ENCODE peak calls at places on chromosomes 13 and 19, in six cellular contexts. E, O, H, Y, K and J are unnamed samples.
A peak's percentile ranks its signal among the peaks of the same experiment; 100 is the strongest.

GRCh38 chr19:51514866-51515481 is 13.4 kb upstream of the SIGLEC12 start:
- DNase-seq in E (no peak), Y (peak; percentile 9), O (no peak), H (peak; percentile 1), K (peak; percentile 82), J (no peak)

GRCh38 chr19:40688987-40689338 is 1.5 kb downstream of the NUMBL start:
- DNase-seq in K (no peak), H (no peak), E (no peak), Y (no peak), O (no peak), J (no peak)

GRCh38 chr19:18049390-18049789 is 37.3 kb downstream of the IL12RB1 start:
- DNase-seq in E (no peak), Y (no peak), H (no peak), O (no peak), K (no peak), J (no peak)

GRCh38 chr19:43595605-43595998 is 332 bp downstream of the IRGQ start:
- DNase-seq in K (no peak), E (peak; percentile 20), H (no peak), O (no peak), Y (no peak), J (no peak)

GRCh38 chr19:44777715-44778347 is at the start of gene CBLC:
- DNase-seq in Y (peak; percentile 35), O (no peak), E (no peak), H (no peak), K (peak; percentile 99), J (no peak)

GRCh38 chr19:33673996-33674395 is 52.2 kb downstream of the CHST8 start:
- DNase-seq in O (no peak), E (no peak), Y (no peak), K (no peak), H (no peak), J (no peak)

GRCh38 chr13:30808600-30808999 is 73.3 kb downstream of the ALOX5AP start:
- DNase-seq in O (no peak), H (no peak), Y (no peak), K (no peak), E (no peak), J (no peak)

GRCh38 chr19:41926028-41926860 is 2.0 kb downstream of the ERFL start:
- DNase-seq in O (no peak), K (no peak), Y (no peak), E (no peak), H (no peak), J (no peak)

GRCh38 chr13:91659583-91660415 is 261.4 kb downstream of the GPC5 start:
- DNase-seq in E (no peak), K (no peak), O (no peak), Y (no peak), H (no peak), J (no peak)

GRCh38 chr19:7507884-7508283 is 8.0 kb upstream of the ZNF358 start:
- DNase-seq in E (no peak), O (no peak), Y (no peak), H (no peak), K (peak; percentile 98), J (no peak)

GRCh38 chr19:53813996-53814395 is 10.1 kb downstream of the NLRP12 start:
- DNase-seq in K (no peak), Y (no peak), H (no peak), E (no peak), O (no peak), J (no peak)

GRCh38 chr13:24868874-24869273 is 104.9 kb downstream of the RNF17 start:
- DNase-seq in K (no peak), Y (no peak), O (no peak), E (no peak), H (no peak), J (no peak)

GRCh38 chr19:392375-392970 is 16.5 kb downstream of the C2CD4C start:
- DNase-seq in H (no peak), O (no peak), K (no peak), E (no peak), Y (no peak), J (no peak)

GRCh38 chr13:114202581-114202980 is 23.5 kb downstream of the CFAP97D2 start:
- DNase-seq in H (no peak), Y (no peak), O (no peak), E (no peak), K (no peak), J (no peak)

GRCh38 chr13:19185086-19185864 is 3.7 kb upstream of the TUBA3C start:
- DNase-seq in H (no peak), O (no peak), K (no peak), E (no peak), Y (no peak), J (no peak)

GRCh38 chr13:77519808-77520207 is 15.7 kb upstream of the SCEL start:
- DNase-seq in Y (no peak), O (no peak), E (no peak), K (no peak), H (no peak), J (no peak)

GRCh38 chr13:100019780-100020356 is 38.3 kb downstream of the ZIC2 start:
- DNase-seq in E (no peak), Y (no peak), O (no peak), H (no peak), K (peak; percentile 69), J (no peak)

GRCh38 chr19:44644391-44645016 is 794 bp downstream of the PVR start:
- DNase-seq in H (no peak), K (peak; percentile 79), O (no peak), E (no peak), Y (no peak), J (no peak)

GRCh38 chr19:55537741-55538111 is 793 bp upstream of the SBK2 start:
- DNase-seq in K (peak; percentile 78), E (no peak), Y (no peak), O (no peak), H (no peak), J (no peak)

GRCh38 chr13:62598708-62599107 is 1183.1 kb upstream of the PCDH20 start:
- DNase-seq in K (peak; percentile 18), Y (no peak), O (no peak), H (no peak), E (no peak), J (no peak)